ENCODE peak calls at places on chromosomes 11 and 22, in eight cellular contexts. V is GM23338; M is stimulated activated CD8-positive, alpha-beta memory T cell treated with anti-CD3 and anti-CD28 coated beads, Interleukin-7, amount 100 ng/mL, for 1 hour; E is A549; D is left colon; F is left ventricle myocardium inferior; Z is thoracic aorta; C is activated CD8-positive, alpha-beta T cell treated with anti-CD3 and anti-CD28 coated beads for 36 hours. X is an unnamed sample.

GRCh38 chr22:37186997-37187522 is 987 bp downstream of the C1QTNF6 start:
- DNase-seq in V (no peak), M (no peak), E (peak), D (no peak), F (peak), Z (no peak), C (peak), X (no peak)

GRCh38 chr22:39264344-39265116 is 19.7 kb upstream of the PDGFB start:
- DNase-seq in V (no peak), M (no peak), E (no peak), D (peak), F (peak), Z (no peak), C (no peak), X (no peak)

GRCh38 chr11:83293436-83293732 is 7.2 kb upstream of the CCDC90B start:
- DNase-seq in V (no peak), M (no peak), E (no peak), D (no peak), F (no peak), Z (no peak), C (no peak), X (no peak)

GRCh38 chr22:30596886-30597285 is 5.2 kb upstream of the PES1 start:
- DNase-seq in V (peak), M (no peak), E (no peak), D (no peak), F (no peak), Z (no peak), C (no peak), X (no peak)

GRCh38 chr11:17770048-17770652 is 35.6 kb downstream of the KCNC1 start:
- DNase-seq in V (peak), M (no peak), E (peak), D (peak), F (no peak), Z (no peak), C (peak), X (no peak)

GRCh38 chr11:128956401-128957203 is 13.9 kb upstream of the TP53AIP1 start:
- DNase-seq in V (peak), M (no peak), E (peak), D (no peak), F (no peak), Z (no peak), C (peak), X (no peak)

GRCh38 chr11:22347857-22348496 is 9.8 kb downstream of the SLC17A6 start:
- DNase-seq in V (no peak), M (no peak), E (no peak), D (no peak), F (no peak), Z (no peak), C (no peak), X (no peak)

GRCh38 chr11:35144811-35145210 is 5.8 kb downstream of the CD44 start:
- DNase-seq in V (no peak), M (no peak), E (no peak), D (no peak), F (no peak), Z (no peak), C (no peak), X (no peak)

GRCh38 chr11:31608995-31609394 is 99.4 kb downstream of the ELP4 start:
- DNase-seq in V (no peak), M (no peak), E (no peak), D (no peak), F (no peak), Z (no peak), C (no peak), X (no peak)

GRCh38 chr11:118084247-118084646 is 2.5 kb downstream of the SMIM35 start:
- DNase-seq in V (no peak), M (no peak), E (no peak), D (no peak), F (no peak), Z (no peak), C (no peak), X (no peak)

GRCh38 chr11:125514336-125515101 is 18.5 kb upstream of the FEZ1 start:
- DNase-seq in V (no peak), M (no peak), E (no peak), D (peak), F (no peak), Z (no peak), C (peak), X (no peak)